ENCODE peak calls at places on chromosomes 2 and 18, in four cellular contexts. One of them, this sample, is unnamed.

GRCh38 chr2:58182527-58182926 is 58.6 kb downstream of the FANCL start:
- ATAC-seq in Panc1: no peak
- ATAC-seq in HCT116: no peak
- ATAC-seq in HepG2: no peak
- ATAC-seq in this sample: no peak

GRCh38 chr18:32274307-32274706 is 84.5 kb downstream of the MEP1B start:
- ATAC-seq in HepG2: no peak
- ATAC-seq in Panc1: no peak
- ATAC-seq in HCT116: no peak
- ATAC-seq in this sample: no peak

GRCh38 chr18:49510393-49511115 is 23.5 kb upstream of the C18orf32 start:
- ATAC-seq in HCT116: peak; percentile 97
- ATAC-seq in Panc1: peak; percentile 92
- ATAC-seq in HepG2: peak; percentile 85
- ATAC-seq in this sample: peak; percentile 41

GRCh38 chr18:62498616-62499262 is 24.1 kb upstream of the ZCCHC2 start:
- ATAC-seq in HepG2: peak; percentile 64
- ATAC-seq in HCT116: no peak
- ATAC-seq in Panc1: no peak
- ATAC-seq in this sample: no peak

GRCh38 chr2:230814616-230815015 is 50.1 kb upstream of the ITM2C start:
- ATAC-seq in HCT116: peak; percentile 76
- ATAC-seq in HepG2: peak; percentile 89
- ATAC-seq in Panc1: peak; percentile 78
- ATAC-seq in this sample: no peak

GRCh38 chr2:44324971-44325426 is 36.3 kb downstream of the PREPL start:
- ATAC-seq in Panc1: no peak
- ATAC-seq in HepG2: no peak
- ATAC-seq in HCT116: no peak
- ATAC-seq in this sample: no peak

GRCh38 chr2:152409691-152410597 is 75.0 kb downstream of the FMNL2 start:
- ATAC-seq in Panc1: no peak
- ATAC-seq in HCT116: no peak
- ATAC-seq in HepG2: peak; percentile 95
- ATAC-seq in this sample: peak; percentile 51

GRCh38 chr2:208103616-208104015 is 20.7 kb downstream of the CRYGD start:
- ATAC-seq in HCT116: no peak
- ATAC-seq in HepG2: no peak
- ATAC-seq in Panc1: no peak
- ATAC-seq in this sample: no peak

GRCh38 chr2:29269095-29270090 is 154.2 kb downstream of the CLIP4 start:
- ATAC-seq in Panc1: no peak
- ATAC-seq in HCT116: no peak
- ATAC-seq in HepG2: no peak
- ATAC-seq in this sample: no peak
- TF ChIP-seq POLR2AphosphoS5 in Panc1: no peak
- TF ChIP-seq POLR2AphosphoS5 in HCT116: no peak
- TF ChIP-seq POLR2AphosphoS5 in HepG2: no peak
- TF ChIP-seq POLR2AphosphoS5 in this sample: no peak

GRCh38 chr18:77360315-77361186 is 110.9 kb downstream of the GALR1 start:
- ATAC-seq in Panc1: no peak
- ATAC-seq in HepG2: no peak
- ATAC-seq in HCT116: no peak
- ATAC-seq in this sample: no peak

GRCh38 chr18:77361382-77361781 is 111.7 kb downstream of the GALR1 start:
- ATAC-seq in Panc1: no peak
- ATAC-seq in HepG2: no peak
- ATAC-seq in HCT116: no peak
- ATAC-seq in this sample: no peak

GRCh38 chr18:77365667-77366066 is 116.0 kb downstream of the GALR1 start:
- ATAC-seq in Panc1: no peak
- ATAC-seq in HCT116: no peak
- ATAC-seq in HepG2: no peak
- ATAC-seq in this sample: no peak

DNA sequence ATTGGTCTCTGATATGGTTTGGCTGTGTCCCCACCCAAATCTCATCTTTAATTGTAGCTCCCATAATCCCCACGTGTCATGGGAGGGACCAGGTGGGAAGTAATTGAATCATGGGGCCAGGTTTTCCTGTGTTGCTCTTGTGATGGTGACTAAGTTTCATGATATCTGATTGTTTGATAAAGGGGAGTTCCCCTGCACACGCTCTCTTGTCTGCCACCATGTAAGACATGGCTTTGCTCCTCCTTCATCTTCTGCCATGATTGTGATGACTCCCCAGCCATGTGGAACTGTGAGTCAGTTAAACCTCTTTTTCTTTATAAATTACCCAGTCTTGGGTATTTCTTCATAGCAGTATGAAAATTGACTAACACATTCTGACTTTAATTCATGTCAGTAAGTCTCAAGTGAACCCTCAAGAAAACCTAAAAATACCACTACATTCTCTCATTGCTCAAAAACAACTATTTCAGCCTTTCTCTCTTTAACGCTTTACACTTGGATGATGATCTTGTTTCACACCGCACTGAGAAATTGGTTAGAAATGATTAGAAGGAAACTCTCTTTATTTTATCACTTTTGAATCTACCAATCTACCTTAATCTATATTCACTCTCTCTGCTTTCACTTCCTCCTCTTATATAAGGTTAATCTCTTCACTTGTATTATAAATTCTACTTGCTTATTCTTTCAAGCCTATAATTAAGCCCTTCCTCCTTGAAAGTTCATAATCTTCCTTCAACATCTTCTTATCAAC is 110.1 kb downstream of the GALR1 start:
- ATAC-seq in Panc1: no peak
- ATAC-seq in HCT116: no peak
- ATAC-seq in HepG2: no peak
- ATAC-seq in this sample: no peak
- TF ChIP-seq POLR2AphosphoS5 in Panc1: no peak
- TF ChIP-seq POLR2AphosphoS5 in HCT116: no peak
- TF ChIP-seq POLR2AphosphoS5 in HepG2: no peak
- TF ChIP-seq POLR2AphosphoS5 in this sample: no peak

DNA sequence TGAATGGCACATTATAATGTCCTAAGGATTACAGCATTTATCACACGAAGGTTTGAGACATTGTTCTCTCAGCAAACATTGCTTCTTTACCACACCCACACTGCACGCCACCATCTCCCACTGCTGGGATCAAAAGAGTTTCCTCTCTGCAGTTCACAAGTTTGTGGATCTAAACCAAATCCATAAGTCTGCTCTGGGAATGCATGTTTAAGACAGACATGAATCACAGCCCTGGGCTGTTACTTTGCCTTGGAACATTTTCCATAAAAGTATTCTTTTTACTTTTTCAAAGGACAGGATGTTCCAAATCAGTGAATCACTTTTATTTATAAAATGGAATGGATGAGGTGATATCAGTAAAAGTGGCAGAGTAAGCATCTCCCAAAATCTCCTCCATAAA is 36.1 kb downstream of the STPG4 start:
- ATAC-seq in Panc1: no peak
- ATAC-seq in HCT116: no peak
- ATAC-seq in HepG2: peak; percentile 26
- ATAC-seq in this sample: no peak
- TF ChIP-seq POLR2AphosphoS5 in Panc1: no peak
- TF ChIP-seq POLR2AphosphoS5 in HCT116: no peak
- TF ChIP-seq POLR2AphosphoS5 in HepG2: no peak
- TF ChIP-seq POLR2AphosphoS5 in this sample: no peak

GRCh38 chr2:191927319-191927867 is 80.5 kb upstream of the CAVIN2 start:
- ATAC-seq in HepG2: no peak
- ATAC-seq in Panc1: peak; percentile 94
- ATAC-seq in HCT116: peak; percentile 78
- ATAC-seq in this sample: peak; percentile 69
- TF ChIP-seq POLR2AphosphoS5 in HepG2: no peak
- TF ChIP-seq POLR2AphosphoS5 in Panc1: peak; percentile 67
- TF ChIP-seq POLR2AphosphoS5 in HCT116: peak; percentile 23
- TF ChIP-seq POLR2AphosphoS5 in this sample: peak; percentile 54

DNA sequence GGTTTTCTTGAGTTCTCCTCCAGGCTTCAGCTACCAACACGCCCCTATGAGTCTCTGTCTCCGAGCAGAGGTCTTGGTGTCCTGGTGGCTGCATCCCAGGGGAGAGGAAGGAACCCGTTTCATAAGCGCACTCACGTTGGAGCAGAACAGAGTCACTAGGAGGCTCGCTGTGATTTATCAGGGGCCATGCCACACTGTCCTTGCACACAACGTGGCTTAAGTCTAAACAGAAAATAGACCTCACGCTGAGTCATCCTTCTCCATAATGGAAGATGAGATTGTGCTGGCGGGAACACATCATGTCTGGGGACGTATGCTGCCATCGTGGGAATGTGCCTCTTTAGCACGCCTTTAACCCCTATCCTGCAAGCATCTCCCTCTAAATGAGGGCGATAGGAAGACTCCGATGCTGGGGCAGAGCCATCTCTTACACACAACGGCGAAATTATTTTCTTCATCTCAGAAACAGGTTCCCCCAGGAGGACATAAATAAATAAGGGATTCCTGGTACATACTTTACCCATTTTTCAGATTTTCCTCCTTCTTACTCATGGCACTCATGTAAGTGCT is 211.4 kb downstream of the KLHL29 start:
- ATAC-seq in Panc1: no peak
- ATAC-seq in HepG2: no peak
- ATAC-seq in HCT116: no peak
- ATAC-seq in this sample: peak; percentile 8
- TF ChIP-seq POLR2AphosphoS5 in Panc1: no peak
- TF ChIP-seq POLR2AphosphoS5 in HepG2: no peak
- TF ChIP-seq POLR2AphosphoS5 in HCT116: no peak
- TF ChIP-seq POLR2AphosphoS5 in this sample: peak; percentile 87

GRCh38 chr18:26091047-26091630 is 726 bp upstream of the SS18 start:
- ATAC-seq in HepG2: peak; percentile 61
- ATAC-seq in HCT116: peak; percentile 69
- ATAC-seq in Panc1: peak; percentile 82
- ATAC-seq in this sample: peak; percentile 39
- TF ChIP-seq POLR2AphosphoS5 in HepG2: no peak
- TF ChIP-seq POLR2AphosphoS5 in HCT116: no peak
- TF ChIP-seq POLR2AphosphoS5 in Panc1: peak; percentile 3
- TF ChIP-seq POLR2AphosphoS5 in this sample: peak; percentile 5

This sample was measured in gastroesophageal sphincter.